ENCODE peak calls at places on chromosomes 6 and 20, in six cellular contexts. V, O, T, R, Y and F are unnamed samples.
A peak's percentile ranks its signal among the peaks of the same experiment; 100 is the strongest.

GRCh38 chr6:142824491-142824890 is 120.5 kb downstream of the HIVEP2 start:
- DNase-seq in O (no peak), R (no peak), Y (no peak), V (no peak), T (no peak), F (no peak)

GRCh38 chr20:50169329-50169823 is 15.9 kb upstream of the PEDS1 start:
- DNase-seq in T (no peak), Y (peak; percentile 79), O (peak; percentile 77), V (peak; percentile 81), R (peak; percentile 76), F (no peak)

GRCh38 chr6:128363424-128363823 is 157.0 kb downstream of the PTPRK start:
- DNase-seq in Y (no peak), T (no peak), O (no peak), R (no peak), V (no peak), F (no peak)

GRCh38 chr6:140871911-140872310 is 1260.8 kb upstream of the GJE1 start:
- DNase-seq in O (no peak), V (peak; percentile 68), R (peak; percentile 30), T (peak; percentile 54), Y (no peak), F (no peak)

GRCh38 chr6:33812669-33813068 is 8.9 kb upstream of the MLN start:
- DNase-seq in V (peak; percentile 58), T (no peak), R (peak; percentile 30), O (no peak), Y (peak; percentile 30), F (no peak)

GRCh38 chr20:48295445-48295903 is 510.2 kb upstream of the SULF2 start:
- DNase-seq in T (peak; percentile 54), V (peak; percentile 93), Y (no peak), R (peak; percentile 87), O (no peak), F (no peak)

GRCh38 chr20:50726955-50727791 is 4.2 kb upstream of the PARD6B start:
- DNase-seq in V (no peak), O (no peak), T (no peak), R (no peak), Y (no peak), F (no peak)

GRCh38 chr6:107113460-107114212 is 1.7 kb downstream of the BEND3 start:
- DNase-seq in T (no peak), V (no peak), R (no peak), O (no peak), Y (no peak), F (peak; percentile 85)

GRCh38 chr20:15419856-15420255 is 1082.4 kb upstream of the FLRT3 start:
- DNase-seq in T (no peak), Y (no peak), V (no peak), O (no peak), R (no peak), F (no peak)

GRCh38 chr6:42774201-42774600 is 7.7 kb upstream of the BICRAL start:
- DNase-seq in V (no peak), O (no peak), T (no peak), Y (peak; percentile 28), R (no peak), F (no peak)

GRCh38 chr20:41134362-41135186 is 2.8 kb upstream of the PLCG1 start:
- DNase-seq in T (no peak), V (no peak), R (no peak), Y (no peak), O (no peak), F (peak; percentile 41)

GRCh38 chr20:50467618-50468373 is 42.4 kb upstream of the PTPN1 start:
- DNase-seq in V (peak; percentile 41), R (peak; percentile 59), Y (peak; percentile 39), O (no peak), T (no peak), F (no peak)

GRCh38 chr20:46169245-46170171 is 51.4 kb downstream of the CD40 start:
- DNase-seq in O (no peak), T (peak; percentile 5), V (no peak), Y (no peak), R (no peak), F (no peak)

GRCh38 chr6:75381878-75382633 is 97.5 kb upstream of the TMEM30A start:
- DNase-seq in T (no peak), O (no peak), V (peak; percentile 46), Y (no peak), R (no peak), F (no peak)

GRCh38 chr20:4709261-4710105 is 12.2 kb upstream of the PRND start:
- DNase-seq in V (no peak), R (no peak), T (no peak), Y (no peak), O (no peak), F (peak; percentile 65)

GRCh38 chr6:149152521-149152920 is 165.0 kb upstream of the TAB2 start:
- DNase-seq in Y (no peak), O (no peak), T (no peak), V (no peak), R (no peak), F (no peak)

GRCh38 chr6:34182751-34183531 is 37.1 kb upstream of the GRM4 start:
- DNase-seq in V (no peak), O (peak; percentile 37), Y (peak; percentile 81), T (no peak), R (peak; percentile 19), F (peak; percentile 28)